ENCODE peak calls at places on chromosomes 13 and 19, in eight cellular contexts. K is thoracic aorta; I is IMR-90; B is uterus; N is tibial nerve; X is cardiac muscle cell; L is CD8-positive, alpha-beta T cell; R is neural progenitor cell. G is an unnamed sample.
A peak's percentile ranks its signal among the peaks of the same experiment; 100 is the strongest.

GRCh38 chr19:51921949-51922348 is 5.3 kb upstream of the ZNF613 start:
- DNase-seq in L (no peak), K (no peak), I (no peak), B (no peak), R (no peak), N (no peak), X (no peak), G (peak; percentile 36)

GRCh38 chr13:112244495-112245177 is 131.5 kb upstream of the SPACA7 start:
- DNase-seq in X (no peak), N (no peak), B (no peak), R (no peak), L (no peak), K (no peak), I (no peak), G (no peak)

GRCh38 chr13:39597828-39598227 is 5.2 kb downstream of the LHFPL6 start:
- DNase-seq in R (no peak), K (no peak), X (no peak), L (no peak), I (peak; percentile 59), B (no peak), N (no peak), G (no peak)

GRCh38 chr19:29247912-29248311 is 35.0 kb upstream of the UQCRFS1 start:
- DNase-seq in I (no peak), L (no peak), N (no peak), X (no peak), K (no peak), B (no peak), R (no peak), G (no peak)

GRCh38 chr19:14114854-14115253 is 2.7 kb downstream of the PRKACA start:
- DNase-seq in L (peak; percentile 50), N (no peak), I (no peak), R (peak; percentile 60), K (no peak), X (peak; percentile 44), B (no peak), G (peak; percentile 29)

GRCh38 chr13:76783798-76784197 is 102.4 kb downstream of the KCTD12 start:
- DNase-seq in K (no peak), X (no peak), I (no peak), N (no peak), R (peak; percentile 4), B (no peak), L (no peak), G (no peak)

GRCh38 chr13:69793803-69794453 is 313.7 kb upstream of the ATXN8OS start:
- DNase-seq in R (peak; percentile 5), N (no peak), L (no peak), X (no peak), K (no peak), I (no peak), B (no peak), G (no peak)

GRCh38 chr13:35979378-35979911 is 151.7 kb downstream of the DCLK1 start:
- DNase-seq in L (no peak), B (peak; percentile 84), K (peak; percentile 76), R (no peak), N (peak; percentile 94), X (no peak), I (peak; percentile 83), G (no peak)

GRCh38 chr13:39956036-39956435 is 300.6 kb downstream of the COG6 start:
- DNase-seq in I (no peak), K (no peak), B (no peak), N (no peak), X (no peak), L (no peak), R (no peak), G (no peak)

GRCh38 chr13:84658881-84659661 is 776.8 kb upstream of the SLITRK1 start:
- DNase-seq in B (no peak), N (no peak), I (peak; percentile 21), R (no peak), X (no peak), K (no peak), L (no peak), G (no peak)

GRCh38 chr19:35793381-35794165 is 18.2 kb downstream of the ARHGAP33 start:
- DNase-seq in R (no peak), X (no peak), I (no peak), B (no peak), N (no peak), L (no peak), K (no peak), G (no peak)

GRCh38 chr19:7550987-7551761 is 15.7 kb downstream of the PNPLA6 start:
- DNase-seq in K (no peak), L (peak; percentile 36), I (peak; percentile 30), B (peak; percentile 56), X (peak; percentile 95), N (no peak), R (peak; percentile 97), G (peak; percentile 38)

GRCh38 chr19:45363861-45364459 is 6.4 kb downstream of the ERCC2 start:
- DNase-seq in I (no peak), L (no peak), B (no peak), R (no peak), K (no peak), N (no peak), X (no peak), G (no peak)

GRCh38 chr13:35672611-35673010 is 196.1 kb upstream of the MAB21L1 start:
- DNase-seq in I (peak; percentile 10), N (no peak), K (no peak), L (no peak), R (no peak), X (no peak), B (no peak), G (no peak)

GRCh38 chr19:47372603-47373002 is 23.5 kb downstream of the DHX34 start:
- DNase-seq in N (no peak), R (no peak), K (no peak), L (no peak), X (no peak), B (no peak), I (no peak), G (no peak)

GRCh38 chr13:84400711-84401110 is 518.4 kb upstream of the SLITRK1 start:
- DNase-seq in L (no peak), R (no peak), K (no peak), I (peak; percentile 82), N (no peak), X (no peak), B (no peak), G (no peak)

GRCh38 chr13:99959127-99959529 is 12.4 kb downstream of the ZIC5 start:
- DNase-seq in R (peak; percentile 59), X (no peak), L (no peak), I (no peak), N (no peak), B (no peak), K (no peak), G (no peak)

GRCh38 chr19:55550321-55550650 is 4.9 kb upstream of the SBK3 start:
- DNase-seq in N (no peak), I (no peak), R (no peak), L (no peak), B (no peak), X (no peak), K (no peak), G (no peak)

GRCh38 chr13:100131863-100132574 is 43.1 kb downstream of the PCCA start:
- DNase-seq in R (no peak), X (no peak), N (no peak), L (no peak), K (no peak), B (no peak), I (peak; percentile 96), G (no peak)

DNA sequence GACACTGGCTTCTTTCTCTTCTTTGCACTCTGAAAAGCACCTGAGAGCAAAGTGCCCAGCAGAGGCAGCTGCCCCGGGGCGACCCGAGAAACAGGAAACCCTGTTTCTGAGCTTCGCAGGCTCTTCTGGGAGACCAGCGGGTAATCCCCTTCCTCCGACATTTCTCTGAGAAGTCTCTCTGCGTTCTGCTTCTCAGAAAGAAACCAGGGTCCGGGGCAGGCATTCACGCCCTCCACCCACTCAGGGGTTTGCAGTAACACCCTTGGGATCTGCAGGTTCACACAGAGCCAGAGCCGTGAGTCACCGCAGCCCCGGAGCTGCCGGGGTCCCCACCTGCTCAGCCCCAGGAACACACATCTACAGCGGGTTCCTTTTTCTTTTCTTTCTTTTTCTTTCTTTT is 86.0 kb downstream of the GADD45B start:
- DNase-seq in N (no peak), K (no peak), X (no peak), B (no peak), I (no peak), R (no peak), L (peak; percentile 72), G (peak; percentile 91)
- TF ChIP-seq CTCF in N (no peak), K (no peak), X (no peak), B (no peak), I (no peak), R (no peak), L (no peak), G (peak; percentile 32)

GRCh38 chr19:43594710-43595604 is 977 bp downstream of the IRGQ start:
- DNase-seq in R (peak; percentile 91), I (peak; percentile 69), B (no peak), L (peak; percentile 72), N (no peak), K (no peak), X (peak; percentile 75), G (peak; percentile 73)
- H3K4me3 ChIP-seq in R (peak overlapping the region; percentile 64), I (peak overlapping the region; percentile 54), B (peak overlapping the region; percentile 64), L (peak overlapping the region; percentile 100), N (peak overlapping the region; percentile 54), K (peak overlapping the region; percentile 82), X (peak overlapping the region; percentile 52), G (peak overlapping the region; percentile 91)

DNA sequence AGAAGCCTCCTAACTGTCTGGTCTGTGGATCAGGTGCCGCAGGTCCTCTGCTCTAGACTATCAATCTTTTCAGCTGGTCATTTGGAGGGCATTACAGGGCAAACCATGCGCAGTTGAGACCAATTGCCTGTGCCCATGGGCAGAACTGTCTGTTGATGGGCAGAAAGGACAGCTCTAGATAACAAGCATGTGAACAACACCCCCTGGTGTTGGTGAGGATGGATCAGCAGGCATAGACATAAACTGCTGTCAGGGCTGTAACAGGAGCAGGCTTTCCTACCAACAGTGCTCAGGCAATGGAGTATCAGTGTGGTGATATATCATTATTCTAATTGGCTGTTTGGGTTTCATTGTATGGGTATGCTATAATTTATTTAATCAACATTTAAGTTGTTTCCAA is 104.7 kb upstream of the KL start:
- DNase-seq in X (peak; percentile 14), I (peak; percentile 57), K (no peak), N (no peak), B (no peak), R (peak; percentile 54), L (no peak), G (peak; percentile 11)
- TF ChIP-seq CTCF in X (peak; percentile 52), I (peak; percentile 52), K (no peak), N (peak; percentile 15), B (no peak), R (peak; percentile 60), L (no peak), G (peak; percentile 51)

GRCh38 chr19:287381-287871 is 3.8 kb downstream of the PLPP2 start:
- DNase-seq in N (no peak), X (no peak), L (no peak), R (no peak), B (no peak), I (no peak), K (no peak), G (no peak)

GRCh38 chr19:290539-291521 is at the start of gene PLPP2:
- DNase-seq in K (no peak), I (no peak), B (peak; percentile 39), R (peak; percentile 51), N (no peak), X (no peak), L (peak; percentile 22), G (no peak)

GRCh38 chr19:291561-292280 is 518 bp upstream of the PLPP2 start:
- DNase-seq in L (no peak), R (no peak), N (no peak), X (no peak), K (no peak), I (no peak), B (no peak), G (no peak)

GRCh38 chr19:288911-289310 is 2.3 kb downstream of the PLPP2 start:
- DNase-seq in X (no peak), R (no peak), N (no peak), L (no peak), K (no peak), B (no peak), I (no peak), G (no peak)

GRCh38 chr19:289651-290538 is 1.3 kb downstream of the PLPP2 start:
- DNase-seq in I (peak; percentile 25), L (peak; percentile 42), R (no peak), K (no peak), N (no peak), X (no peak), B (no peak), G (no peak)
- H3K4me3 ChIP-seq in I (no peak overlapping the region), L (no peak overlapping the region), R (peak overlapping the region; percentile 35), K (no peak overlapping the region), N (no peak overlapping the region), X (no peak overlapping the region), B (peak overlapping the region; percentile 36), G (no peak overlapping the region)

G was measured in DND-41.